ENCODE peak calls at places on chromosomes 2 and 18, in four cellular contexts. K is transverse colon, M is prostate gland, L is GM23338. U is an unnamed sample.
A peak's percentile ranks its signal among the peaks of the same experiment; 100 is the strongest.

GRCh38 chr2:85445316-85446295 is 27.1 kb downstream of the SH2D6 start:
- DNase-seq in M (no peak), K (no peak), L (no peak), U (no peak)

GRCh38 chr2:151388011-151388410 is 21.7 kb upstream of the RIF1 start:
- DNase-seq in L (no peak), M (no peak), K (no peak), U (no peak)

GRCh38 chr18:11147371-11147860 is 2.0 kb downstream of the PIEZO2 start:
- DNase-seq in M (no peak), L (peak; percentile 68), K (no peak), U (no peak)

GRCh38 chr2:23988371-23988770 is 21.5 kb upstream of the MFSD2B start:
- DNase-seq in M (no peak), K (no peak), L (no peak), U (no peak)

GRCh38 chr2:3219536-3219935 is 158.1 kb downstream of the EIPR1 start:
- DNase-seq in L (no peak), K (no peak), M (no peak), U (no peak)

GRCh38 chr2:180227461-180227860 is 220.4 kb upstream of the CWC22 start:
- DNase-seq in L (no peak), K (no peak), M (no peak), U (no peak)

GRCh38 chr2:271917-272316 is 7.2 kb downstream of the ACP1 start:
- DNase-seq in K (no peak), L (no peak), M (no peak), U (no peak)

GRCh38 chr18:64659186-64659585 is 510.3 kb upstream of the LINC00305 start:
- DNase-seq in K (no peak), M (no peak), L (no peak), U (no peak)

GRCh38 chr2:237297421-237298155 is 116.4 kb downstream of the COL6A3 start:
- DNase-seq in K (no peak), L (no peak), M (no peak), U (no peak)

GRCh38 chr2:101930019-101930418 is 61.7 kb upstream of the IL1R2 start:
- DNase-seq in L (no peak), K (no peak), M (no peak), U (no peak)

GRCh38 chr2:66447676-66448075 is 12.8 kb downstream of the MEIS1 start:
- DNase-seq in K (no peak), L (no peak), M (no peak), U (no peak)
- H3K27ac ChIP-seq in K (peak overlapping the region; percentile 92), L (no peak overlapping the region), M (peak overlapping the region; percentile 85), U (no peak overlapping the region)

GRCh38 chr2:63058742-63059433 is 8.3 kb downstream of the OTX1 start:
- DNase-seq in L (peak; percentile 70), K (peak; percentile 9), M (no peak), U (no peak)
- TF ChIP-seq POLR2AphosphoS5 in L (no peak), K (peak; percentile 69), M (no peak), U (peak; percentile 32)

GRCh38 chr2:6915399-6915798 is 1.8 kb upstream of the RNF144A start:
- DNase-seq in L (peak; percentile 35), M (no peak), K (no peak), U (no peak)

GRCh38 chr2:6916224-6916623 is 988 bp upstream of the RNF144A start:
- DNase-seq in M (no peak), K (no peak), L (no peak), U (no peak)

GRCh38 chr2:6917761-6918421 is 679 bp downstream of the RNF144A start:
- DNase-seq in K (peak; percentile 41), L (peak; percentile 49), M (no peak), U (no peak)

GRCh38 chr2:6917071-6917760 is at the start of gene RNF144A:
- DNase-seq in L (peak; percentile 67), K (peak; percentile 66), M (peak; percentile 35), U (no peak)

GRCh38 chr2:6916736-6917070 is 509 bp upstream of the RNF144A start:
- DNase-seq in L (peak; percentile 57), M (no peak), K (no peak), U (no peak)
- H3K27ac ChIP-seq in L (no peak overlapping the region), M (no peak overlapping the region), K (peak overlapping the region; percentile 35), U (no peak overlapping the region)

DNA sequence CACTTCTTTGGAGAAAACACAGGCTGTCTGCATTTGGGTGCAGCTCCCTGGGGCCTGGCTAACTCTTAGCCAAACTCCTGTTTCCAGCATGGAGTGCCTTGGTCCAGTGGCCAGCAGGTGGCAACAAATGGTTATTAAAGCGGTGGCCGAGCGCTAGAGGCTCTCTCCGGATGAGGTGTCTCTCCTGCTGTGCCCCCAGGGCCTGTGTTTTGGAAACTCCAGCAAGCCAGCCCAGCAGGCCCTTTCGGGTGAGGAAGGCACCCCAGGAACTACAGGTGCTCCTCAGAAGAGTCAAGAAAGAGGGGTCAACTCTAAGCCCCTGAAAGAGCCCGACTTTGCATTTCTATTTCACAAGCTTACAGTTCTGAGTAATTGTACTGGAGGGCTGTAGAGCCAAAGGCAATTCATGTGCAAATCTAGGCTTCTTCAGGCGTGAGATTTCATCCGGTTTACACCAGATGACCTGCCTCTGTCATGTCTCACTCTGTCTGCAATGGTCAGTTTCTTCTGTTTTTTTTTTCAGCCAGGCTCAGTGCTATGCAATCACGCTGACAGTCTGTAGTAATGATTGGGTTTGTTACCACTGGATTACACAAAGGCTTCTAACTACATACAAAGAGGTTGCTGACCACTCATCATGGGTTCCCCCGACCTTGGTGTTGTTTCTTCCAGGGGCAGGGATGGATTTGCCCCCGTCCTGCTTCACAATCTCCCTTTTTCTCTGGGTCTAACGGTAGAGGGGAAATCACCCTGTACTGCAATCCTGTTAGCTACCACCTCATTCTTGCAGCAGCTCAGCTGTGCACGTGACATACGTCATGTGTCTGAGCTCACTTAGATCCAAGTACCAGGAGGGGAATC is 7.6 kb upstream of the CHRNA1 start:
- DNase-seq in L (peak; percentile 95), K (peak; percentile 71), M (peak; percentile 48), U (no peak)
- TF ChIP-seq POLR2AphosphoS5 in L (no peak), K (no peak), M (no peak), U (no peak)

GRCh38 chr2:220075835-220076234 is 448.4 kb downstream of the SLC4A3 start:
- DNase-seq in L (no peak), M (no peak), K (no peak), U (no peak)
- H3K27ac ChIP-seq in L (no peak overlapping the region), M (no peak overlapping the region), K (no peak overlapping the region), U (peak overlapping the region; percentile 88)

GRCh38 chr18:25287096-25287495 is 64.9 kb downstream of the ZNF521 start:
- DNase-seq in K (no peak), L (no peak), M (no peak), U (no peak)

GRCh38 chr18:25288340-25288955 is 63.5 kb downstream of the ZNF521 start:
- DNase-seq in L (no peak), M (no peak), K (no peak), U (no peak)

GRCh38 chr18:25291150-25291549 is 60.8 kb downstream of the ZNF521 start:
- DNase-seq in M (no peak), K (no peak), L (no peak), U (no peak)

GRCh38 chr18:25284861-25285574 is 66.9 kb downstream of the ZNF521 start:
- DNase-seq in K (no peak), M (no peak), L (peak; percentile 21), U (no peak)

GRCh38 chr18:25289040-25289631 is 62.8 kb downstream of the ZNF521 start:
- DNase-seq in K (no peak), M (no peak), L (no peak), U (no peak)
- TF ChIP-seq POLR2AphosphoS5 in K (no peak), M (no peak), L (no peak), U (no peak)

GRCh38 chr2:61928816-61929471 is 23.5 kb downstream of the COMMD1 start:
- DNase-seq in M (no peak), L (peak; percentile 52), K (no peak), U (no peak)
- H3K27ac ChIP-seq in M (no peak overlapping the region), L (peak overlapping the region; percentile 1), K (no peak overlapping the region), U (no peak overlapping the region)

GRCh38 chr18:70827632-70828031 is 538.8 kb downstream of the SOCS6 start:
- DNase-seq in L (no peak), M (no peak), K (no peak), U (no peak)

GRCh38 chr18:70822167-70822566 is 533.3 kb downstream of the SOCS6 start:
- DNase-seq in K (no peak), M (no peak), L (no peak), U (no peak)

GRCh38 chr18:70826571-70826970 is 537.7 kb downstream of the SOCS6 start:
- DNase-seq in K (no peak), L (no peak), M (no peak), U (no peak)
- TF ChIP-seq POLR2AphosphoS5 in K (no peak), L (no peak), M (no peak), U (no peak)

U was measured in breast epithelium.